ENCODE peak calls at places on chromosomes 2 and 18, in eight cellular contexts. U is HFF-Myc, T is neural crest cell, I is HL-60, Y is fibroblast of lung, Q is gastrocnemius medialis, X is Calu3, F is heart right ventricle. H is an unnamed sample.

GRCh38 chr2:44201648-44202047 is 33.0 kb downstream of the PPM1B start:
- DNase-seq in U (no peak), T (no peak), I (no peak), Y (no peak), Q (no peak), X (no peak), F (no peak), H (no peak)

GRCh38 chr2:201262718-201263117 is 2.4 kb downstream of the CASP8 start:
- DNase-seq in U (no peak), T (no peak), I (no peak), Y (no peak), Q (no peak), X (no peak), F (no peak), H (no peak)

GRCh38 chr18:5998907-5999306 is 103.6 kb upstream of the TMEM200C start:
- DNase-seq in U (no peak), T (no peak), I (no peak), Y (no peak), Q (no peak), X (no peak), F (no peak), H (no peak)

GRCh38 chr2:98908909-98909308 is 27.1 kb downstream of the CRACDL start:
- DNase-seq in U (no peak), T (no peak), I (no peak), Y (peak), Q (no peak), X (no peak), F (no peak), H (no peak)

GRCh38 chr18:54672846-54673475 is 81.9 kb downstream of the DYNAP start:
- DNase-seq in U (no peak), T (no peak), I (no peak), Y (peak), Q (no peak), X (peak), F (no peak), H (no peak)

GRCh38 chr2:121530210-121530562 is 494 bp upstream of the RNU4ATAC start:
- DNase-seq in U (peak), T (peak), I (no peak), Y (peak), Q (peak), X (peak), F (peak), H (no peak)

GRCh38 chr18:37341473-37342086 is 224.0 kb downstream of the CELF4 start:
- DNase-seq in U (no peak), T (no peak), I (no peak), Y (no peak), Q (no peak), X (no peak), F (no peak), H (no peak)

GRCh38 chr2:240393831-240394410 is 41.5 kb upstream of the GPC1 start:
- DNase-seq in U (no peak), T (no peak), I (no peak), Y (peak), Q (no peak), X (no peak), F (no peak), H (no peak)

GRCh38 chr2:73266061-73266891 is 18.0 kb downstream of the FBXO41 start:
- DNase-seq in U (no peak), T (no peak), I (no peak), Y (peak), Q (no peak), X (no peak), F (no peak), H (no peak)

GRCh38 chr2:224816816-224817215 is 100.7 kb upstream of the CCDC195 start:
- DNase-seq in U (no peak), T (no peak), I (no peak), Y (peak), Q (no peak), X (no peak), F (no peak), H (no peak)

GRCh38 chr2:215369191-215369760 is 57.4 kb downstream of the ATIC start:
- DNase-seq in U (no peak), T (no peak), I (no peak), Y (peak), Q (no peak), X (no peak), F (no peak), H (no peak)
- TF ChIP-seq CTCF in U (no peak), T (no peak), I (no peak), Y (no peak), Q (no peak), X (no peak), F (no peak), H (no peak)

DNA sequence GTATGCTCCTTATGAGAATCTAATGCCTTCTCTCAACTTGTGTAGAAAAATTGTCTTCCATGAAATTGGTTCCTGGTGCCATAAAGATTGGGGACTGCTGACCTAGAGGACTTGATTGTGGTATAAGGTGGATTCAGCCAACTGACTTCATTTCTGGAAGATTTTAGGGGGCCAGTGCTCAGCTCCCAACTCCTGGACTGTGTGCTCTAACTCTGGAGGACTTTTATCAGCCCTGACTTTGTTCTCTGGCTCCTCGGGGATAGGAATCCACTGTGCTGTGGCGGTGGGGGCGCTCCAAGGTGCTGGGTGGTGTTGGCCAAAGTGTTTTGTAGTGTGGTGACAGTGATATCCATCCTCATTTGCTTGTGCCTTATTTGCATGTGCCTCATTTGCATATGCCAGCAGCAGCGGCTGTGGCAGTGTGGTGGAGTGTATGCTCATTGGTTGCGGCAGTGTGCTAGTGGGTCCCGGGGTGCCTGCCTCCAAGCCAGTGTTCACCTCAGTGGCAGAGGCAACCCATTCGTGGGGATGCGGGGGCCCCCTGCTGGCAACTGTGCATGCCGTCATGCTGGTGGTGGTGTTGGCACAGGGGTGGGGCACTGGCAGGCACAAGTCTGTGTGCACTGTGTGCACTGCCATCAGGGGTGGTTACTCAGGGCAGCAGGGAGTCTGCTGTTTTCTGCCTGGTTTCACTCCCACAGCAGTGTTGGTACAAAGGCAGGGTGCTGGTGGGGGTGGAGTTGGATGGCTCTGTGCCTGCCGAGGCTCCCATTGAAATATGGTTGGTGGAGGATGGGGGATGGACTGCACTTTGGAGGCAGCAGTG is 19.6 kb downstream of the EHBP1 start:
- DNase-seq in U (no peak), T (no peak), I (no peak), Y (no peak), Q (no peak), X (peak), F (no peak), H (no peak)
- TF ChIP-seq CTCF in U (peak), T (peak), I (no peak), Y (no peak), Q (no peak), X (peak), F (peak), H (no peak)

GRCh38 chr2:171433763-171434670 is at the start of the genes DCAF17 and METTL8:
- DNase-seq in U (peak), T (peak), I (peak), Y (peak), Q (peak), X (peak), F (peak), H (peak)
- TF ChIP-seq CTCF in U (peak), T (peak), I (no peak), Y (peak), Q (no peak), X (no peak), F (peak), H (peak)

GRCh38 chr2:101433465-101433864 is 41.4 kb downstream of the RFX8 start:
- DNase-seq in U (no peak), T (no peak), I (no peak), Y (no peak), Q (no peak), X (no peak), F (no peak), H (no peak)
- TF ChIP-seq CTCF in U (no peak), T (no peak), I (no peak), Y (no peak), Q (no peak), X (no peak), F (no peak), H (no peak)

DNA sequence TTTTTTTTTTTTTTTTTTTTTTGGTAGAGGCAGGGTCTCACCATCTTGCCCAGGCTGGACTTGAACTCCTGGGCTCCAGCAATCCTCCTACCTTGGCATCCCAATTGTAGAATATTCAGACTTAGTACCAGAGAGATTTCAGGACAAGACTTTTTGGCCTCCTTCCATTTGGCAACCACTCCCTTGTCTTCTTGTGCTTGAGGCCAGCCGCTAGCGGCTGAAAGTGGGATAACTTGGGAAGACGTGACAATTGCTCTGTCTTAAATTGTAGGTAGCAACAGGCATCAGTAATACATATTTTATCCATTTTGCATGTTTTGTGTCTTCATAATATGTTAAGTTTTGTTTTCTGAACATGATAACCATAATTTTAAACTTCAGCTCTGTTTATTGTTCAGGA is 53.3 kb upstream of the TTN start:
- DNase-seq in U (no peak), T (no peak), I (no peak), Y (no peak), Q (peak), X (no peak), F (peak), H (no peak)
- TF ChIP-seq CTCF in U (no peak), T (no peak), I (no peak), Y (peak), Q (peak), X (no peak), F (peak), H (no peak)

GRCh38 chr2:10475811-10476660 is 27.9 kb upstream of the ODC1 start:
- DNase-seq in U (no peak), T (no peak), I (no peak), Y (no peak), Q (no peak), X (no peak), F (no peak), H (no peak)

GRCh38 chr2:10475221-10475722 is 27.1 kb upstream of the ODC1 start:
- DNase-seq in U (no peak), T (no peak), I (no peak), Y (no peak), Q (no peak), X (no peak), F (no peak), H (no peak)

GRCh38 chr2:10477443-10478297 is 29.5 kb upstream of the ODC1 start:
- DNase-seq in U (no peak), T (no peak), I (no peak), Y (no peak), Q (no peak), X (no peak), F (no peak), H (no peak)

GRCh38 chr2:10478298-10478625 is 30.1 kb upstream of the ODC1 start:
- DNase-seq in U (no peak), T (no peak), I (no peak), Y (no peak), Q (no peak), X (no peak), F (no peak), H (no peak)

GRCh38 chr2:10476723-10477442 is 28.8 kb upstream of the ODC1 start:
- DNase-seq in U (no peak), T (no peak), I (no peak), Y (no peak), Q (no peak), X (no peak), F (no peak), H (no peak)
- TF ChIP-seq CTCF in U (no peak), T (no peak), I (no peak), Y (no peak), Q (no peak), X (no peak), F (no peak), H (no peak)

DNA sequence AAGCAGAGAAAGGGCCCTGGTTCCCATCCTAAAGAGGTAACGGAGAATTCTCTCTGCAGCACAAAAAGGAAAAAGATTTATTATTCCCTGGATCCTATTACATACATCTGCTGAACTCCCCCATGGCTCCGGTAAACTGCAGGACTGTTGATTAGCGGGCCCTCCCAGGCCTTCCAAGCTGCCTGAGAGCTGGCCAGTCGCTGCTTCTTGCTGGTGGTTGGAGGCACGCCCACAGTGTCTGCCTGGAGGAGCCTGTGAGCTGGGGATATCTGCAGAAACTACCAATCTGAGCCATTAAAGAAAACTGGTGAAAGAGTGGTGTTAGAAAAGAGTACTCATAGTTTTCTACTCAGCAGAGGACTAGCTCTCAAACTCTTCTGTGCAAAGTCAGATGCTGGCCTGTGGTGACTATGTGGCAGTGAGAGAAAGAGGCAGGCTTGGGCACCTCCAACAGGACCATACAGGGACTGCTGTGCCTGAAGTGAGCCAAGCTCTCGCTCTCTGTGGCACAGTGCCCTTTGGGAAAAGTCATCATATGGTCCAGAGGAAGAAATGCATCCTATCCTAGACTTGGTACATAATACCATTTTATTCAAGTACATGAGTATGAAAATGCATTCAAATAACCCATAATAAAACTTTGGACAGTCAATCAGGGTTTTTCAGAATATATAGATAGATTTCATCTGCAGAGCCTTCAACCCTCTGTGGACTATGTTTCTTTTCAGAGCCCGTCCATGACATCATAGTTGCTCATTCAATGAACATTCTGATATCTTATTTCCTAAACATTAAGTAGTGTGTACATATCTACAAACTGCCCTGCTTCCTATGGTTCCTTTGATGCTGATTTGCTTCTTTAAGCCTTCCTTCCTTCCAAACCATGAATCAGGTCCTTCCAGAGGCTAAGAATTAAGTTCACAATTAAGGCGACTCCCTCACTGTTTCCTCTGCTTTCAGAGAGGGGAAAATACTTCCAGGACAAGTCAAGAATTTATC is 242.0 kb upstream of the LYPD1 start:
- DNase-seq in U (no peak), T (no peak), I (no peak), Y (peak), Q (no peak), X (no peak), F (no peak), H (no peak)
- TF ChIP-seq CTCF in U (no peak), T (peak), I (no peak), Y (no peak), Q (no peak), X (no peak), F (no peak), H (no peak)

H was measured in AG04449.